ENCODE peak calls at places on chromosome 1, in nine cellular contexts. Q is A549, A is adrenal gland, P is heart left ventricle, Y is K562, N is sigmoid colon, E is tibial nerve, M is Peyer's patch, G is body of pancreas. R is an unnamed sample.

GRCh38 chr1:231206856-231207255 is 34.2 kb upstream of the GNPAT start:
- DNase-seq in N (no peak), G (no peak), P (no peak), A (no peak), E (no peak), Y (peak), M (peak), Q (peak), R (no peak)

GRCh38 chr1:98048234-98048633 is 127.4 kb upstream of the DPYD start:
- DNase-seq in P (peak), E (peak), Q (peak), G (peak), N (peak), Y (peak), A (peak), M (peak), R (peak)

GRCh38 chr1:153357076-153357852 is 390 bp upstream of the S100A9 start:
- DNase-seq in M (no peak), E (no peak), A (peak), Y (no peak), P (peak), G (no peak), N (peak), Q (no peak), R (peak)

GRCh38 chr1:31620631-31621497 is 3.4 kb downstream of the HCRTR1 start:
- DNase-seq in G (no peak), Q (no peak), E (no peak), A (no peak), Y (no peak), N (no peak), P (no peak), M (no peak), R (no peak)

GRCh38 chr1:160459056-160459455 is 58.7 kb downstream of the VANGL2 start:
- DNase-seq in A (no peak), M (no peak), Q (no peak), Y (no peak), E (no peak), N (no peak), P (no peak), G (no peak), R (no peak)

GRCh38 chr1:232600430-232601258 is 29.3 kb downstream of the SIPA1L2 start:
- DNase-seq in A (no peak), N (no peak), G (no peak), Q (no peak), M (no peak), E (no peak), P (no peak), Y (no peak), R (no peak)

GRCh38 chr1:41503507-41504125 is 19.1 kb upstream of the EDN2 start:
- DNase-seq in Y (peak), Q (no peak), E (no peak), M (no peak), A (no peak), N (no peak), G (no peak), P (no peak), R (no peak)

GRCh38 chr1:209585672-209586071 is 2.2 kb downstream of the CAMK1G start:
- DNase-seq in A (peak), G (peak), P (peak), Q (no peak), Y (no peak), N (peak), M (peak), E (no peak), R (peak)

GRCh38 chr1:109927908-109928307 is 17.3 kb downstream of the CSF1 start:
- DNase-seq in G (peak), Q (peak), M (peak), E (peak), P (peak), A (peak), N (peak), Y (no peak), R (peak)

GRCh38 chr1:109499661-109500536 is 6.0 kb downstream of the CYB561D1 start:
- DNase-seq in P (no peak), M (peak), Q (peak), A (peak), G (peak), N (no peak), Y (peak), E (no peak), R (no peak)

GRCh38 chr1:203152158-203153034 is 23.2 kb downstream of the MYBPH start:
- DNase-seq in P (no peak), G (no peak), M (no peak), Q (no peak), N (no peak), A (no peak), E (no peak), Y (no peak), R (peak)

GRCh38 chr1:178283409-178283808 is 189.5 kb downstream of the RASAL2 start:
- DNase-seq in Q (no peak), P (no peak), M (no peak), G (no peak), N (no peak), A (no peak), Y (no peak), E (no peak), R (no peak)

GRCh38 chr1:2627746-2628145 is 5.1 kb downstream of the MMEL1 start:
- DNase-seq in A (no peak), E (no peak), P (no peak), G (no peak), Y (no peak), N (no peak), M (no peak), Q (no peak), R (no peak)

GRCh38 chr1:204709960-204710912 is 24.7 kb upstream of the LRRN2 start:
- DNase-seq in G (no peak), P (no peak), M (no peak), E (no peak), A (no peak), N (no peak), Y (no peak), Q (no peak), R (no peak)

GRCh38 chr1:115671176-115672062 is 29.6 kb downstream of the VANGL1 start:
- DNase-seq in P (no peak), Q (peak), A (no peak), Y (peak), E (no peak), M (peak), G (no peak), N (no peak), R (peak)

GRCh38 chr1:204417231-204417997 is 5.8 kb upstream of the PPP1R15B start:
- DNase-seq in G (peak), M (peak), Q (peak), N (peak), P (peak), Y (peak), E (no peak), A (peak), R (peak)

GRCh38 chr1:88302843-88303486 is 381.1 kb upstream of the PKN2 start:
- DNase-seq in P (no peak), Y (no peak), N (no peak), Q (peak), M (no peak), E (no peak), G (peak), A (peak), R (peak)

GRCh38 chr1:156684227-156684782 is 7.1 kb upstream of the NES start:
- DNase-seq in M (no peak), P (no peak), Q (no peak), N (no peak), A (no peak), G (no peak), E (no peak), Y (no peak), R (no peak)

GRCh38 chr1:153626477-153626928 is 802 bp downstream of the S100A13 start:
- DNase-seq in P (no peak), G (no peak), Y (no peak), A (no peak), N (peak), Q (no peak), M (peak), E (no peak), R (no peak)

GRCh38 chr1:913491-914252 is 10.1 kb upstream of the SAMD11 start:
- DNase-seq in M (no peak), A (no peak), Y (no peak), N (peak), G (peak), E (no peak), P (no peak), Q (no peak), R (no peak)

GRCh38 chr1:119871881-119872280 is 24.4 kb downstream of the ADAM30 start:
- DNase-seq in Y (no peak), Q (no peak), M (no peak), N (no peak), A (no peak), P (no peak), E (no peak), G (no peak), R (no peak)

GRCh38 chr1:53799141-53799540 is 39.0 kb downstream of the NDC1 start:
- DNase-seq in G (no peak), N (no peak), P (no peak), E (no peak), A (no peak), Q (no peak), M (no peak), Y (no peak), R (no peak)

GRCh38 chr1:116515702-116516101 is 55.1 kb downstream of the CD58 start:
- DNase-seq in E (no peak), P (no peak), G (no peak), Q (no peak), N (no peak), Y (no peak), M (no peak), A (no peak), R (no peak)

GRCh38 chr1:247905899-247906503 is 10.6 kb downstream of the OR2W3 start:
- DNase-seq in N (no peak), Y (no peak), E (no peak), Q (no peak), P (no peak), A (no peak), M (no peak), G (no peak), R (no peak)

GRCh38 chr1:47436979-47437517 is 796 bp upstream of the FOXD2 start:
- DNase-seq in A (no peak), P (no peak), Q (peak), M (no peak), N (no peak), Y (no peak), E (no peak), G (peak), R (no peak)

GRCh38 chr1:160192234-160192633 is 1.9 kb downstream of the CASQ1 start:
- DNase-seq in P (no peak), Y (no peak), G (no peak), N (no peak), E (no peak), A (no peak), M (no peak), Q (no peak), R (no peak)

GRCh38 chr1:202029171-202029665 is 18.8 kb downstream of the ELF3 start:
- DNase-seq in E (no peak), M (no peak), P (no peak), A (no peak), Q (peak), Y (peak), G (no peak), N (no peak), R (no peak)

GRCh38 chr1:42319871-42320484 is 15.1 kb downstream of the FOXJ3 start:
- DNase-seq in M (no peak), A (no peak), N (no peak), E (no peak), P (no peak), Y (no peak), Q (no peak), G (no peak), R (no peak)

GRCh38 chr1:53608676-53609075 is 130.3 kb downstream of the GLIS1 start:
- DNase-seq in Y (no peak), N (no peak), P (no peak), E (no peak), G (no peak), M (no peak), A (no peak), Q (no peak), R (no peak)

GRCh38 chr1:25867210-25867991 is 8.1 kb downstream of the PAQR7 start:
- DNase-seq in E (no peak), G (peak), A (no peak), M (no peak), Y (no peak), N (peak), Q (peak), P (no peak), R (no peak)

GRCh38 chr1:84077476-84078107 is 66.5 kb upstream of the PRKACB start:
- DNase-seq in E (peak), Q (peak), Y (peak), M (peak), A (peak), N (peak), G (peak), P (peak), R (peak)
- TF ChIP-seq POLR2A in E (peak), Q (peak), Y (peak), M (no peak), A (no peak), N (peak), G (peak), P (no peak), R (no peak)

GRCh38 chr1:7555391-7556185 is 215.5 kb upstream of the VAMP3 start:
- DNase-seq in Q (no peak), N (no peak), A (no peak), G (no peak), Y (no peak), E (no peak), P (no peak), M (no peak), R (no peak)
- TF ChIP-seq CTCF in Q (no peak), N (no peak), A (no peak), G (no peak), Y (no peak), E (no peak), P (no peak), M (no peak), R (no peak)

DNA sequence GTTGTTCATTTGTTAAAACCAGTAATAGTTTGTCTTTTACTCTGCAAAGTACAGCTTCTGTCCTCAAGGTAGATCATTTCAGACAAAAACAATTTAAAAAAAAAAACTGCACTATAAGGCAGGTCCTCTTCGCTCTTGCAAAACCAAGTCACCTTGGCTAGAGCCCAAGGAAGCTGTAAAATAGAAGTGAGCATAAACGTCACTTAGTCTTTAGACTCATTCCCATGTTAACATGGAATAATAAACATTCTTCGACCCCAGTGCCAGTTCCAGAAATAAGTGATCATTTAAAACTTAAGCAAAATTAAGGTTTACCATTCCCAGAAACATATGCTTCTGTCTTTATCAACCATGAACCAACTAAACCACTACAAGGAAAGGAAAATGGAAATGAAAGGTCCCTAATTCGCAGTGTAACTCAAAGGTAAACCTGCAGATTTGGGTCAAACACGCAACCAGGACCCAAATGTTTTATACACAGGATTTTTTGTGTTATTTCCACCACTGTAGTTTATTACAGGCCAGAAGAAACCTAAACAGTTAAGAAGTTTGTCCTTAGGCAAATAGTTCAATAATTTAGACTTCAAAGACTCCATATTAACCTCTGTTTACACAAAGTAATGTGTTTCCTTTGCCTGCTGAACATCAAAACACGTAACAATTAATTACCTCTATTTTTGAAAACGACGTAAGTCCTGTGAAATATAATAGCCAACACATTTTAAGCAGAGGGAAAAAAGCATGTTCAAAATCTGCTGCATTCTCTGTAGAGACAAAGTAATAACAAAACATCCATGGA is 54.6 kb downstream of the TGFBR3 start:
- DNase-seq in Y (no peak), M (no peak), P (no peak), G (no peak), N (peak), Q (no peak), A (peak), E (no peak), R (no peak)
- H3K27ac ChIP-seq in Y (no peak), M (peak), P (peak), G (peak), N (peak), Q (peak), A (no peak), E (peak), R (no peak)

GRCh38 chr1:228102791-228103620 is at the start of gene C1orf35:
- DNase-seq in E (peak), G (peak), M (peak), Y (peak), P (peak), N (peak), A (peak), Q (peak), R (peak)
- TF ChIP-seq POLR2A in E (peak), G (peak), M (peak), Y (peak), P (no peak), N (peak), A (peak), Q (peak), R (peak)

GRCh38 chr1:179380299-179380698 is 14.5 kb downstream of the AXDND1 start:
- DNase-seq in Y (no peak), Q (no peak), G (no peak), E (no peak), P (no peak), M (no peak), A (no peak), N (no peak), R (no peak)

GRCh38 chr1:179372160-179372559 is 6.4 kb downstream of the AXDND1 start:
- DNase-seq in N (no peak), A (no peak), P (no peak), G (no peak), Q (no peak), E (no peak), M (no peak), Y (no peak), R (no peak)

GRCh38 chr1:179376223-179376622 is 10.5 kb downstream of the AXDND1 start:
- DNase-seq in Y (no peak), N (no peak), P (no peak), G (no peak), Q (no peak), M (no peak), E (no peak), A (no peak), R (no peak)
- TF ChIP-seq CTCF in Y (no peak), N (no peak), P (no peak), G (no peak), Q (no peak), M (no peak), E (no peak), A (no peak), R (no peak)

DNA sequence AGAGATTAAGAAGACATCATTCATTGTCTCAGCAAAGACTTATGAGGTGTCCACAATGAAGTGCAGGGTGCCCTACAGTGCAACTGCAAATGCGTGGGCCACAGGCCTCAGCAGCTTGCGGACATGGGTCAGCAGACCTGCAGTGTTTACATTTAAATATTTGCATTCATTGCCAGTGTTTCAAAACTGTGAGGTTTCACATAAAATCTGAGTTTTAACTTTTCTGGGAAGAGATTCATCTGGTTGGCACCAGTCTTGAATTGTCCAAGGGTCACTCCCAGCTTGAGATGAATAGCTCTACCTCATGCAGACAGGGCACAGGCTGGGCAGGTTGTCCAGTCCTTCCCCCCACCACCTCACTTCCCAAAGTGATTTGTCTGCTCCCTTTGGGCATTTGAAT is 286.8 kb upstream of the DUSP10 start:
- DNase-seq in M (no peak), N (no peak), Y (no peak), P (no peak), A (no peak), G (no peak), E (no peak), Q (no peak), R (no peak)
- H3K27ac ChIP-seq in M (no peak), N (no peak), Y (no peak), P (no peak), A (no peak), G (no peak), E (no peak), Q (no peak), R (no peak)

GRCh38 chr1:9009438-9010366 is 16.5 kb downstream of the SLC2A7 start:
- DNase-seq in M (peak), A (no peak), P (no peak), Q (peak), N (no peak), G (no peak), E (no peak), Y (peak), R (peak)
- TF ChIP-seq POLR2A in M (no peak), A (no peak), P (no peak), Q (no peak), N (no peak), G (no peak), E (no peak), Y (peak), R (no peak)

GRCh38 chr1:111422546-111423391 is 4.8 kb downstream of the OVGP1 start:
- DNase-seq in E (no peak), M (peak), N (no peak), Q (peak), P (no peak), G (no peak), A (no peak), Y (no peak), R (no peak)
- TF ChIP-seq CTCF in E (no peak), M (no peak), N (no peak), Q (no peak), P (no peak), G (no peak), A (no peak), Y (no peak), R (no peak)

DNA sequence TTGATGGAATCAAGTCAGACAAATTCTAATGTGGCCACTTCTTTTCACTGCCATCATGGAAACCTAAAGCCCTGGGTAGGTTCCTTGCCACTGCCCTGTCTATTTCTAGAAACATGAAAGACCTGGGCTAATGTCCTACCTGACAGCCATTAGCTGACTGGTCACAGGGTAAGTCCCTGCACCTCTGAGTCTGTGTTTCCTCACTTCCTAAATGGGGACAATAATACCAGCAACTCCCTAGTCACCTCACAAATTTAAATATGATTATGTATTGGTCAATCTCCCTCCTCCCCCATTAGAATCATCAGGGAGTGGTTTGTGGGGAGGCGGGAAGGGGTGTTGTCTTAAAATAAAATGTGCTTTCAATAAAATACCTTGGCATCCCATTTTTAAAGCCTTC is 2.2 kb downstream of the CREG1 start:
- DNase-seq in N (no peak), M (no peak), E (no peak), P (no peak), Y (peak), Q (no peak), A (no peak), G (no peak), R (no peak)
- H3K27ac ChIP-seq in N (no peak), M (no peak), E (no peak), P (no peak), Y (peak), Q (no peak), A (no peak), G (no peak), R (no peak)

GRCh38 chr1:169109561-169110134 is 3.2 kb downstream of the ATP1B1 start:
- DNase-seq in Y (no peak), M (peak), N (peak), G (peak), E (no peak), P (peak), Q (peak), A (peak), R (peak)
- TF ChIP-seq POLR2A in Y (no peak), M (peak), N (no peak), G (no peak), E (no peak), P (no peak), Q (no peak), A (no peak), R (no peak)

R was measured in thyroid gland.